ENCODE peak calls at places on chromosomes 7 and 10, in eight cellular contexts. Z, H, O, Y, G, Q, V and E are unnamed samples.

GRCh38 chr7:109745677-109746410 is 1176.2 kb downstream of the DNAJB9 start:
- DNase-seq in Z (no peak), H (no peak), O (no peak), Y (no peak), G (no peak), Q (no peak), V (no peak), E (no peak)

GRCh38 chr10:106520698-106521097 is 643.8 kb downstream of the SORCS1 start:
- DNase-seq in Z (no peak), H (no peak), O (no peak), Y (no peak), G (no peak), Q (no peak), V (no peak), E (no peak)

GRCh38 chr7:37208528-37208927 is 240.1 kb downstream of the ELMO1 start:
- DNase-seq in Z (no peak), H (no peak), O (peak), Y (peak), G (no peak), Q (peak), V (no peak), E (peak)

GRCh38 chr10:109037978-109038377 is 885.3 kb downstream of the XPNPEP1 start:
- DNase-seq in Z (no peak), H (no peak), O (no peak), Y (no peak), G (no peak), Q (no peak), V (no peak), E (no peak)

GRCh38 chr10:5818894-5819293 is 5.7 kb upstream of the GDI2 start:
- DNase-seq in Z (no peak), H (no peak), O (no peak), Y (no peak), G (no peak), Q (no peak), V (no peak), E (no peak)

GRCh38 chr10:124007773-124008145 is 85.6 kb downstream of the CHST15 start:
- DNase-seq in Z (no peak), H (no peak), O (no peak), Y (no peak), G (no peak), Q (no peak), V (no peak), E (no peak)

GRCh38 chr10:102227050-102227449 is 951 bp downstream of the ELOVL3 start:
- DNase-seq in Z (no peak), H (no peak), O (peak), Y (no peak), G (no peak), Q (peak), V (no peak), E (peak)

GRCh38 chr7:957418-958220 is 3.1 kb upstream of the ADAP1 start:
- DNase-seq in Z (no peak), H (peak), O (no peak), Y (peak), G (no peak), Q (peak), V (no peak), E (no peak)

GRCh38 chr7:105336009-105336408 is 52.7 kb downstream of the SRPK2 start:
- DNase-seq in Z (no peak), H (no peak), O (peak), Y (no peak), G (no peak), Q (peak), V (no peak), E (peak)

GRCh38 chr7:149284343-149284742 is 22.3 kb downstream of the ZNF783 start:
- DNase-seq in Z (peak), H (no peak), O (no peak), Y (no peak), G (no peak), Q (no peak), V (peak), E (no peak)

GRCh38 chr10:108970016-108970415 is 953.3 kb downstream of the XPNPEP1 start:
- DNase-seq in Z (no peak), H (no peak), O (peak), Y (peak), G (no peak), Q (peak), V (no peak), E (peak)

GRCh38 chr7:66167773-66168367 is 37.3 kb upstream of the TPST1 start:
- DNase-seq in Z (no peak), H (no peak), O (peak), Y (no peak), G (no peak), Q (peak), V (no peak), E (peak)